ENCODE peak calls at places on chromosomes 3 and 15, in six cellular contexts. Q is tibial nerve, B is mucosa of descending colon, Y is brain microvascular endothelial cell, D is suprapubic skin, R is bronchial epithelial cell. F is an unnamed sample.

GRCh38 chr3:119894195-119894594 is 112.3 kb downstream of the NR1I2 start:
- DNase-seq in R (no peak), Q (no peak), D (no peak), B (no peak), Y (no peak), F (no peak)

GRCh38 chr3:100737334-100737733 is 28.0 kb downstream of the TFG start:
- DNase-seq in B (no peak), Y (peak), D (no peak), R (peak), Q (no peak), F (no peak)

GRCh38 chr3:193851941-193852674 is 259.1 kb downstream of the OPA1 start:
- DNase-seq in B (no peak), Q (no peak), Y (no peak), D (no peak), R (no peak), F (no peak)

GRCh38 chr15:52440414-52440813 is 88.3 kb downstream of the MYO5A start:
- DNase-seq in Y (peak), B (no peak), Q (no peak), R (peak), D (no peak), F (no peak)

GRCh38 chr15:48520376-48521155 is 124.9 kb downstream of the FBN1 start:
- DNase-seq in Q (no peak), R (no peak), D (no peak), B (no peak), Y (no peak), F (no peak)

GRCh38 chr3:183369626-183370025 is 58.8 kb downstream of the MCF2L2 start:
- DNase-seq in Q (no peak), Y (no peak), R (peak), D (no peak), B (no peak), F (no peak)

GRCh38 chr3:66567066-66567465 is 66.2 kb upstream of the LRIG1 start:
- DNase-seq in B (no peak), Q (no peak), D (no peak), R (no peak), Y (peak), F (no peak)

GRCh38 chr3:197801801-197802504 is 10.9 kb downstream of the LRCH3 start:
- DNase-seq in D (no peak), R (peak), Q (peak), Y (no peak), B (no peak), F (no peak)

GRCh38 chr3:12478326-12478725 is 6.0 kb upstream of the TSEN2 start:
- DNase-seq in R (no peak), Q (no peak), Y (no peak), D (no peak), B (no peak), F (no peak)

GRCh38 chr3:134381836-134382442 is 7.7 kb upstream of the AMOTL2 start:
- DNase-seq in D (peak), B (peak), Q (no peak), Y (no peak), R (peak), F (no peak)

GRCh38 chr3:66199089-66199473 is 21.7 kb upstream of the SLC25A26 start:
- DNase-seq in R (no peak), D (no peak), B (no peak), Y (no peak), Q (no peak), F (no peak)

GRCh38 chr3:178562869-178563232 is 26.6 kb downstream of the KCNMB2 start:
- DNase-seq in D (no peak), R (no peak), Q (no peak), Y (no peak), B (no peak), F (no peak)

GRCh38 chr3:177201707-177202397 is 4.6 kb upstream of the TBL1XR1 start:
- DNase-seq in Q (no peak), B (no peak), Y (peak), D (no peak), R (peak), F (no peak)

GRCh38 chr15:89860851-89861360 is 32.9 kb downstream of the AP3S2 start:
- DNase-seq in Q (no peak), B (no peak), Y (no peak), R (no peak), D (no peak), F (no peak)

GRCh38 chr15:89858661-89859458 is 34.9 kb downstream of the AP3S2 start:
- DNase-seq in D (no peak), R (no peak), B (no peak), Q (no peak), Y (no peak), F (no peak)

GRCh38 chr15:89860446-89860845 is 33.3 kb downstream of the AP3S2 start:
- DNase-seq in Y (no peak), Q (no peak), D (no peak), B (no peak), R (no peak), F (no peak)

GRCh38 chr15:89864958-89865739 is 28.6 kb downstream of the AP3S2 start:
- DNase-seq in D (no peak), Q (no peak), R (no peak), B (no peak), Y (no peak), F (no peak)

GRCh38 chr15:89863918-89864317 is 29.9 kb downstream of the AP3S2 start:
- DNase-seq in Q (no peak), B (no peak), R (no peak), Y (no peak), D (no peak), F (no peak)
- TF ChIP-seq CTCF in Q (no peak), B (no peak), R (no peak), Y (no peak), D (no peak), F (no peak)

GRCh38 chr3:22862111-22862510 is 341.0 kb upstream of the UBE2E2 start:
- DNase-seq in Y (no peak), B (no peak), Q (no peak), R (no peak), D (no peak), F (no peak)
- TF ChIP-seq CTCF in Y (peak), B (no peak), Q (no peak), R (no peak), D (no peak), F (no peak)

DNA sequence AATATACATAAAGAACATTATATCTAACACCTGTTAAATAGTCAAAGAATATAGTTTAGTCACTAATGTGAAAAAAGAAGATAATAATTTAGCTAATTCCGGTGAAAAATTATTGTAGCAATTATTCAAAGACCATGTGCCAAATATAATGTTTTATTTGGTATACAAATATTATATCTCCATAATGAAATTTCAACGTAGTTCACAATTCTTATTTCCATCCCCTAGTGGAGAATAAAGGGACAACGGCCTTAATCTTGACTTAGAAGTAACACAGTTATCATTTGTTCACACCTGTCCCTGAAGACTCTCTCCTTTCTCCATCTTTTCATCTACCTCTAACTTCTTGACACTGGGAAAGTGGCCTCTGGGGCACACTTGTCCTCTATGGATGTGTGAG is 213.4 kb downstream of the ERC2 start:
- DNase-seq in Y (no peak), D (no peak), Q (no peak), R (peak), B (no peak), F (no peak)
- TF ChIP-seq CTCF in Y (peak), D (no peak), Q (no peak), R (peak), B (no peak), F (no peak)

GRCh38 chr3:35722902-35723301 is 83.6 kb downstream of the ARPP21 start:
- DNase-seq in R (no peak), B (no peak), Y (no peak), Q (no peak), D (no peak), F (no peak)
- TF ChIP-seq CTCF in R (no peak), B (no peak), Y (no peak), Q (no peak), D (no peak), F (no peak)

DNA sequence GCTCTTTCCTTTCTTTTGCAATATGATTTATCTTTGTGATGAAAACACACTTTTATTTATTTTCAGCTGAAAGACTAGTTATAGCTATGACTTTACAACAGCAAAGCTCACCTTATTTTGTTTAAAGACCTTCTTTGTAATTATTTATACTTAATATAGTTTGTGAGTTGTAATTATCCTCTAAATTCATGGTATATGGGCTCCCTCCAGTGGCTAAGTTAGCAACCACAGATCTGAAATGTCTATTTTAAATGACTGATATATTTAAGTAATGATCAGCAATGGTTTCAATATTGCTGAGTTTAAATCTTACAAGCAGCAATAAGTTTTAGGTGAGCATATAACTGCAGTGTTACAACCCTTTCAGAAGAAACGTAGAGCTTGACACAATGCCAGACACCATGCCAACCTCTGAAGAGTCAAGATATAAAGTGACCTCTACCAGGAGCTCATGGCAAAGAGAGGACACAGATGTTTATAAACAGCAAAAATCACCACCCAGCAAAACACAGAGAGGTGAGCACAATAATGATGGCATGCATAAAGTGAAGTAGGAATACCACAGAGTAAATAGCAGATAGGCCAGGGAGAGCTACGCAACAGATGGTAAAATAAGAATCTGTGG is 143.6 kb upstream of the ZNF385D start:
- DNase-seq in R (peak), D (no peak), Y (peak), Q (peak), B (no peak), F (no peak)
- TF ChIP-seq CTCF in R (peak), D (no peak), Y (peak), Q (peak), B (no peak), F (no peak)

DNA sequence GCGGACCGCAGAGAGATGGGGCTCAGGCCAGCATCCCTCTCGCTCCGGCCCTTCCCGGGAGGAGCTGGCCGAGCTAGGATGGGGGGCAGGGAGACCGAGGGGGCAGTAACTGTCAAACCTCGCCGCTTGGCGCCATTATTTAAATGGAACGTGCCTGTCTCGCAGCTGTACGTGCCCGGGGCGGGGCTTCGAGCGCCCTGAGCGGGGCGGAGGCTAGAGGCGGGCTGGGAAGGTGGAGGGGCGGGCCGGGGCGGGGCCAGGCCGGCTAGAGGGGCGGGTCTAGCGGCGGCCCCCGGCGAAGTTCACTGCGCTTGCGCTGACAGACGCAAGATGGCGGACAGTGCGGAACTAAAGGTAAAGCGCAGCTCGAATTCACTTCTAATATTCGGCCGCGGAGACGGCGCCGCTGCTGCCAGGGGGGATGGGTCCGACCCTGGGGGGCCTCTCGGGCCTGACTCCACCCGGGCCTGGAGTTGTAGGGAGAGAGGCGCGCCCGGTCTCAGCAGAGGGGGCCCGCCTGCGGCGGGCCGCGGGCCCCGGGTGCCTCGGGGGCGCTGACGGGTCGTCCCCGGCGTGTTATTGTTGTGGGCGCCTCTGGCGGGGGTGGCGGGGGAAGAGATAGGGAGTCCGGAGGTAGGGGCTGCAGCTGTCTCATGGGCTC is at the start of gene PIAS1:
- DNase-seq in Y (peak), R (peak), B (peak), Q (peak), D (peak), F (peak)
- TF ChIP-seq CTCF in Y (no peak), R (no peak), B (no peak), Q (no peak), D (no peak), F (no peak)

GRCh38 chr3:111859061-111859973 is at the start of gene PHLDB2:
- DNase-seq in Y (peak), D (peak), Q (peak), B (peak), R (peak), F (no peak)
- TF ChIP-seq CTCF in Y (peak), D (no peak), Q (no peak), B (no peak), R (no peak), F (no peak)

GRCh38 chr3:45783667-45784066 is 12.7 kb downstream of the SLC6A20 start:
- DNase-seq in D (peak), B (no peak), Q (no peak), R (no peak), Y (no peak), F (no peak)
- TF ChIP-seq CTCF in D (no peak), B (no peak), Q (no peak), R (no peak), Y (peak), F (no peak)

DNA sequence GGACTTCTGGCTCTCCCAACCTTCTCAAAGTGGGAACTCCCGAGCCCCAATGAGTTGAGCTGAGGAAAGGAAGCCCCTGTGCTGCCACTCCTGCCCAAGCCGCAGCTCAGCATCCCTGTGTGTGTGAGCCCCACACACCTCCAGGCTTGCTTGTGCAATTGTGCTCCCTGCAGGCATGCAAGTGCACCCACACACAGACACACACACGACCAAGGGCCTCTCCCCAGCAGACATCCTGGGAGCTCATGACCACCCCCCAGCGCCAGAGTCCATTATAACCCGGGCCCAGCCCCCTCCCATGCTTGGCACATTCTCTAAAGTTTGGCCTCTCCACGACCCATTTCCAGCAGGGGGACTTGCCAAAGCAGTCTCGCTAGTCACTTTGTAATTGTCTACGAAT is 81.2 kb upstream of the PXYLP1 start:
- DNase-seq in R (no peak), B (no peak), D (no peak), Q (no peak), Y (no peak), F (no peak)
- TF ChIP-seq CTCF in R (no peak), B (no peak), D (no peak), Q (no peak), Y (no peak), F (no peak)

GRCh38 chr15:96625251-96625650 is 294.8 kb downstream of the NR2F2 start:
- DNase-seq in B (no peak), Q (no peak), R (no peak), Y (peak), D (no peak), F (no peak)

GRCh38 chr15:96626936-96627577 is 296.6 kb downstream of the NR2F2 start:
- DNase-seq in R (no peak), D (no peak), B (no peak), Y (no peak), Q (peak), F (no peak)

GRCh38 chr15:96619171-96619570 is 288.7 kb downstream of the NR2F2 start:
- DNase-seq in Q (no peak), Y (no peak), R (no peak), B (no peak), D (no peak), F (no peak)

DNA sequence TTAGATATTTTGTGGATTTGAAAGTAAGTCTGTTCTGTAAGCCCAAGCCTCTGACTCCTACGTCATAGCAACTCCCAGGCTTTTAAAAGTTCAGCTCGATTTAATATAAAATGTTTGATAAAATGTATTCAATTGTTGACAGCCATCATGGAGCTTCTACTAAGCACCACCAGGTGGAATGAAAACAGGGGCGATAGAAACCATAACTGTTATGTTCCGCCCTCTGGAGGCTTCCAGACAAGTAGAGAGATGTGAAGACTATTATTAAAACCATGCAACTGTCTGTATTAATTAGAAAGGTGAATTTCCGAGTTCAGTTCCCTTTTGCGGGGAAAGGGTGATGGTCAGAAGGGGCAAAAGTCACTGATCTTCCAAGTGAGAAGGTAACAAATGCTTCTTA is 292.2 kb downstream of the NR2F2 start:
- DNase-seq in R (no peak), D (no peak), B (no peak), Y (no peak), Q (no peak), F (no peak)
- TF ChIP-seq CTCF in R (no peak), D (no peak), B (no peak), Y (no peak), Q (no peak), F (no peak)